ENCODE peak calls at places on chromosomes 2 and 18, in seven cellular contexts. H, W, V, T, F, E and R are unnamed samples.

GRCh38 chr2:36797324-36798070 is 101.0 kb downstream of the VIT start:
- DNase-seq in F (no peak), V (no peak), W (no peak), E (no peak), H (no peak), T (no peak), R (no peak)

GRCh38 chr2:147425437-147426038 is 419.3 kb upstream of the ACVR2A start:
- DNase-seq in H (no peak), T (no peak), V (no peak), E (no peak), F (no peak), W (no peak), R (no peak)

GRCh38 chr2:63189026-63189425 is 138.4 kb downstream of the OTX1 start:
- DNase-seq in H (no peak), W (no peak), T (no peak), V (no peak), E (peak; percentile 55), F (no peak), R (no peak)

GRCh38 chr2:134391751-134392160 is 137.9 kb downstream of the MGAT5 start:
- DNase-seq in T (no peak), E (no peak), H (peak; percentile 82), W (no peak), F (no peak), V (no peak), R (no peak)

GRCh38 chr2:109030870-109031480 is 42.0 kb upstream of the EDAR start:
- DNase-seq in E (no peak), V (no peak), T (no peak), F (peak; percentile 23), H (no peak), W (no peak), R (no peak)

GRCh38 chr18:7568426-7568825 is 1.3 kb downstream of the PTPRM start:
- DNase-seq in H (no peak), W (peak; percentile 44), E (no peak), F (no peak), T (peak; percentile 53), V (peak; percentile 69), R (no peak)

GRCh38 chr2:106282816-106283215 is 88.7 kb upstream of the UXS1 start:
- DNase-seq in W (no peak), F (no peak), V (no peak), E (no peak), H (no peak), T (no peak), R (no peak)

GRCh38 chr2:217849576-217849975 is 153.2 kb downstream of the TNS1 start:
- DNase-seq in W (no peak), V (no peak), F (no peak), E (no peak), T (no peak), H (no peak), R (no peak)

GRCh38 chr2:130375291-130376266 is 19.7 kb downstream of the PTPN18 start:
- DNase-seq in W (no peak), E (no peak), T (no peak), F (no peak), H (no peak), V (no peak), R (no peak)

GRCh38 chr2:191630313-191630712 is 47.6 kb upstream of the NABP1 start:
- DNase-seq in T (no peak), F (no peak), V (no peak), W (no peak), H (no peak), E (no peak), R (no peak)

GRCh38 chr18:1103567-1103966 is 198.9 kb downstream of the ADCYAP1 start:
- DNase-seq in T (no peak), W (no peak), E (no peak), H (no peak), V (no peak), F (no peak), R (no peak)

GRCh38 chr2:173021939-173022371 is 53.7 kb upstream of the MAP3K20 start:
- DNase-seq in W (peak; percentile 59), T (peak; percentile 49), E (no peak), H (no peak), V (no peak), F (no peak), R (no peak)

GRCh38 chr2:184599054-184599874 is 935 bp downstream of the ZNF804A start:
- DNase-seq in E (no peak), T (no peak), F (no peak), W (no peak), H (peak; percentile 55), V (no peak), R (peak; percentile 37)

GRCh38 chr18:2657043-2657512 is 1.6 kb downstream of the SMCHD1 start:
- DNase-seq in T (no peak), W (no peak), F (no peak), V (no peak), E (no peak), H (no peak), R (no peak)

GRCh38 chr2:239892480-239893235 is 132.5 kb downstream of the NDUFA10 start:
- DNase-seq in T (no peak), W (no peak), V (no peak), H (peak; percentile 22), F (no peak), E (no peak), R (no peak)

GRCh38 chr2:239729151-239729550 is 296.0 kb downstream of the NDUFA10 start:
- DNase-seq in W (no peak), V (no peak), T (no peak), F (no peak), H (no peak), E (no peak), R (peak; percentile 36)

GRCh38 chr18:21742323-21742687 is 1.7 kb downstream of the MIB1 start:
- DNase-seq in V (no peak), T (no peak), E (no peak), H (no peak), F (no peak), W (no peak), R (no peak)

GRCh38 chr2:72148391-72148974 is 821 bp upstream of the CYP26B1 start:
- DNase-seq in V (no peak), E (no peak), H (peak; percentile 26), T (no peak), W (peak; percentile 14), F (no peak), R (no peak)

GRCh38 chr2:235098736-235099494 is 147.1 kb downstream of the SH3BP4 start:
- DNase-seq in T (no peak), H (no peak), W (no peak), E (no peak), V (no peak), F (no peak), R (no peak)

GRCh38 chr2:145431181-145431951 is 911.4 kb upstream of the ZEB2 start:
- DNase-seq in V (no peak), H (no peak), E (no peak), F (no peak), W (no peak), T (no peak), R (no peak)

GRCh38 chr2:2787301-2787907 is 456.3 kb upstream of the MYT1L start:
- DNase-seq in H (peak; percentile 32), F (no peak), W (no peak), V (no peak), E (no peak), T (peak; percentile 15), R (no peak)

GRCh38 chr2:102138331-102138730 is 4.2 kb upstream of the IL1R1 start:
- DNase-seq in V (no peak), F (no peak), E (no peak), W (no peak), H (no peak), T (no peak), R (no peak)

GRCh38 chr2:105494683-105495425 is 96.0 kb upstream of the FHL2 start:
- DNase-seq in E (no peak), H (no peak), T (peak; percentile 70), V (no peak), W (peak; percentile 79), F (no peak), R (no peak)

DNA sequence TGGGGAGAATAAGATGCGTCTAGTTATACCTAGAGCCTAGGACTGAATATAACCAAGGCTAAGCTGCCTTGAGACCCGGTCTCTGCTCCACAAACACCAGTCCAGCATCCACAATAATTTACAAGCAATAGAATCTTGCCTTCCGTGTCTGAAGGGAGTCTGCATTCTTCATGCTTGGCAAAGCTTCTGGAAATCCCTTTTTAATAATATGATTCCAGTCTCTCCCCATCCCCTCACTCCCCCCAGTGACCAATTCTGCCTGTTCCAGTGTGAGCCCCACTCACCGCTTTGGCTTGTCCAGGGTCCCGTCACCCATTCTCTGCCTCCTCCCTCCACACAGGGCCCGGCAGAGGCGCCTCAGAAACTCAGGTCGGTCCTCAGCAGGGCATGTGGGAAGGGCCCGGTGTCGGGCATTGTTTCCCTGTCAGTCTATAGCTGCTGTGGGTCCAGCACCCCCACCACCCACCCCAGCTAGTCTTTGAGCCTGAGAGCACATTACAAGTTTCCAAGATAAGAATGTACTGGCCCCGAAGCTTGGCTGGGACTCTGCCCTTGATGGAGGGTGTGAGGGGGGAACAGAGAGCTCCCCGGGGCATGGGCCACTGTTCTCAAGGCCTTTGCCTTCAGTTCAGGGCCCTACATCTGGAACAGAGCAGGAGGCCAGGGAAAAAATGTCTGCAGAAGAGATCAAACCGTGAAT is 129.7 kb upstream of the MYCN start:
- DNase-seq in H (no peak), V (peak; percentile 84), W (no peak), F (no peak), E (no peak), T (no peak), R (no peak)
- H3K27me3 ChIP-seq in H (no peaks in the 10 kb centered on the region), V (no peaks in the 10 kb centered on the region), W (no peaks in the 10 kb centered on the region), F (no peaks in the 10 kb centered on the region), E (no peaks in the 10 kb centered on the region), T (no peaks in the 10 kb centered on the region), R (no peaks in the 10 kb centered on the region)

GRCh38 chr2:203471323-203471722 is 63.8 kb downstream of the RAPH1 start:
- DNase-seq in T (no peak), W (no peak), E (no peak), F (no peak), H (no peak), V (no peak), R (no peak)
- H3K27ac ChIP-seq in T (no peak overlapping the region), W (no peak overlapping the region), E (no peak overlapping the region), F (no peak overlapping the region), H (no peak overlapping the region), V (no peak overlapping the region), R (no peak overlapping the region)

GRCh38 chr2:171763602-171764001 is 76.3 kb downstream of the DYNC1I2 start:
- DNase-seq in H (no peak), F (no peak), T (no peak), E (no peak), V (no peak), W (no peak), R (no peak)
- TF ChIP-seq CTCF in H (no peak), F (no peak), T (no peak), E (no peak), V (no peak), W (no peak), R (no peak)

GRCh38 chr2:157933549-157933948 is 57.4 kb upstream of the ACVR1 start:
- DNase-seq in W (no peak), F (no peak), E (no peak), V (no peak), T (no peak), H (no peak), R (no peak)
- H3K27me3 ChIP-seq in W (no peaks in the 10 kb centered on the region), F (no peaks in the 10 kb centered on the region), E (no peaks in the 10 kb centered on the region), V (no peaks in the 10 kb centered on the region), T (no peaks in the 10 kb centered on the region), H (no peaks in the 10 kb centered on the region), R (no peaks in the 10 kb centered on the region)